ENCODE peak calls at places on chromosomes 6 and 20, in eight cellular contexts. U is A549; R is heart right ventricle; K is stimulated activated naive B cell treated with anti-CD40 and anti-IgM and Interleukin-4, amounts not matched to agents 10 μg/mL and 1 μg/mL and 100 μg/mL, for 72 hours; G is NCI-H2029 treated with DMSO at 0.1 percent for 48 hours; B is AG08395; I is activated CD8-positive, alpha-beta memory T cell treated with anti-CD3 and anti-CD28 coated beads for 48 hours; M is fibroblast of lung. A is an unnamed sample.

GRCh38 chr20:25090492-25091429 is 8.8 kb upstream of the VSX1 start:
- DNase-seq in K (no peak), U (no peak), B (no peak), G (peak), M (no peak), I (no peak), R (no peak), A (no peak)

GRCh38 chr6:113184736-113185135 is 672.4 kb upstream of the MARCKS start:
- DNase-seq in K (no peak), U (no peak), G (no peak), R (peak), M (peak), B (no peak), I (no peak), A (no peak)

GRCh38 chr6:36962874-36963273 is 8.3 kb downstream of the PI16 start:
- DNase-seq in K (peak), I (no peak), U (peak), M (no peak), R (peak), B (peak), G (no peak), A (peak)

GRCh38 chr6:167211870-167212715 is 54.3 kb upstream of the GPR31 start:
- DNase-seq in I (no peak), R (no peak), B (no peak), U (no peak), G (no peak), M (no peak), K (no peak), A (no peak)

GRCh38 chr6:163944897-163945296 is 530.4 kb downstream of the QKI start:
- DNase-seq in G (no peak), M (no peak), I (no peak), B (no peak), K (no peak), U (no peak), R (peak), A (peak)

GRCh38 chr6:133352046-133352445 is 110.9 kb downstream of the EYA4 start:
- DNase-seq in M (no peak), K (no peak), G (no peak), R (no peak), I (no peak), B (no peak), U (peak), A (no peak)

GRCh38 chr6:27472182-27472616 is 706 bp downstream of the ZNF184 start:
- DNase-seq in I (peak), B (peak), U (peak), R (no peak), M (peak), G (no peak), K (peak), A (peak)

GRCh38 chr6:169520104-169520503 is 181.7 kb downstream of the WDR27 start:
- DNase-seq in B (peak), M (peak), R (no peak), U (no peak), G (peak), I (no peak), K (no peak), A (no peak)

GRCh38 chr20:38021373-38021772 is 11.9 kb downstream of the TTI1 start:
- DNase-seq in G (peak), K (no peak), R (no peak), I (no peak), M (no peak), U (no peak), B (no peak), A (peak)

GRCh38 chr6:2688416-2689064 is 62.2 kb downstream of the MYLK4 start:
- DNase-seq in M (peak), I (no peak), U (peak), R (no peak), G (no peak), B (peak), K (no peak), A (no peak)

GRCh38 chr6:34585512-34586045 is 29.4 kb upstream of the SPDEF start:
- DNase-seq in K (no peak), U (no peak), B (peak), G (no peak), R (no peak), I (no peak), M (peak), A (no peak)

GRCh38 chr6:35605600-35605999 is 83.1 kb downstream of the FKBP5 start:
- DNase-seq in G (no peak), K (no peak), M (peak), R (no peak), U (no peak), I (no peak), B (no peak), A (no peak)

GRCh38 chr6:28235912-28236452 is 10.9 kb downstream of the ZSCAN9 start:
- DNase-seq in R (no peak), I (no peak), M (no peak), B (no peak), U (no peak), K (no peak), G (no peak), A (no peak)

GRCh38 chr20:32468860-32469259 is 110.7 kb downstream of the ASXL1 start:
- DNase-seq in U (no peak), K (no peak), R (peak), B (no peak), M (no peak), G (no peak), I (no peak), A (no peak)

GRCh38 chr6:170029416-170030283 is 261.2 kb downstream of the DLL1 start:
- DNase-seq in I (no peak), G (no peak), R (no peak), K (no peak), M (no peak), B (no peak), U (no peak), A (no peak)

GRCh38 chr20:9441948-9442347 is 72.4 kb upstream of the LAMP5 start:
- DNase-seq in I (no peak), K (no peak), B (no peak), R (no peak), U (no peak), M (no peak), G (no peak), A (no peak)

A was measured in A673.